ENCODE peak calls at places on chromosomes 4 and X, in six cellular contexts. Z, I, C, S, Q and F are unnamed samples.

GRCh38 chr4:56662782-56663468 is 18.2 kb downstream of the HOPX start:
- DNase-seq in S (no peak), I (no peak), Z (no peak), C (no peak), Q (peak; percentile 36), F (no peak)

GRCh38 chr4:40372651-40373050 is 37.5 kb downstream of the CHRNA9 start:
- DNase-seq in Z (no peak), C (no peak), Q (no peak), S (no peak), I (no peak), F (no peak)

GRCh38 chrX:74419861-74420193 is 1.5 kb upstream of the SLC16A2 start:
- DNase-seq in S (no peak), Q (no peak), C (peak; percentile 9), Z (peak; percentile 28), I (no peak), F (peak; percentile 75)

GRCh38 chr4:141388483-141388882 is 167.8 kb downstream of the ZNF330 start:
- DNase-seq in Q (no peak), I (peak; percentile 89), Z (no peak), C (no peak), S (peak; percentile 7), F (no peak)

GRCh38 chrX:3345281-3346081 is 971 bp downstream of the MXRA5 start:
- DNase-seq in Q (no peak), C (peak; percentile 23), Z (peak; percentile 61), S (peak; percentile 74), I (no peak), F (peak; percentile 3)

GRCh38 chr4:173403051-173403450 is 4.1 kb upstream of the SCRG1 start:
- DNase-seq in C (no peak), Q (no peak), S (peak; percentile 7), Z (no peak), I (peak; percentile 39), F (peak; percentile 8)

GRCh38 chrX:112888916-112889315 is 48.3 kb upstream of the AMOT start:
- DNase-seq in Z (no peak), S (no peak), I (no peak), Q (no peak), C (no peak), F (no peak)

GRCh38 chr4:121189351-121189750 is 25.2 kb upstream of the TNIP3 start:
- DNase-seq in Q (no peak), C (no peak), Z (no peak), I (no peak), S (no peak), F (no peak)

GRCh38 chr4:58732973-58733372 is 1622.8 kb upstream of the IGFBP7 start:
- DNase-seq in Q (no peak), I (no peak), Z (no peak), S (peak; percentile 5), C (no peak), F (no peak)

GRCh38 chrX:134365923-134366322 is 94.0 kb upstream of the HPRT1 start:
- DNase-seq in C (no peak), I (no peak), S (no peak), Z (no peak), Q (no peak), F (peak; percentile 8)

GRCh38 chrX:40521868-40522450 is 58.8 kb upstream of the ATP6AP2 start:
- DNase-seq in I (no peak), Z (no peak), Q (no peak), C (no peak), S (no peak), F (no peak)

GRCh38 chrX:71214604-71215334 is 8.3 kb upstream of the GJB1 start:
- DNase-seq in Q (no peak), I (no peak), C (no peak), Z (no peak), S (no peak), F (no peak)
- H4K91ac ChIP-seq in Q (no peak overlapping the region), I (no peak overlapping the region), C (no peak overlapping the region), Z (no peak overlapping the region), S (no peak overlapping the region), F (no peak overlapping the region)

DNA sequence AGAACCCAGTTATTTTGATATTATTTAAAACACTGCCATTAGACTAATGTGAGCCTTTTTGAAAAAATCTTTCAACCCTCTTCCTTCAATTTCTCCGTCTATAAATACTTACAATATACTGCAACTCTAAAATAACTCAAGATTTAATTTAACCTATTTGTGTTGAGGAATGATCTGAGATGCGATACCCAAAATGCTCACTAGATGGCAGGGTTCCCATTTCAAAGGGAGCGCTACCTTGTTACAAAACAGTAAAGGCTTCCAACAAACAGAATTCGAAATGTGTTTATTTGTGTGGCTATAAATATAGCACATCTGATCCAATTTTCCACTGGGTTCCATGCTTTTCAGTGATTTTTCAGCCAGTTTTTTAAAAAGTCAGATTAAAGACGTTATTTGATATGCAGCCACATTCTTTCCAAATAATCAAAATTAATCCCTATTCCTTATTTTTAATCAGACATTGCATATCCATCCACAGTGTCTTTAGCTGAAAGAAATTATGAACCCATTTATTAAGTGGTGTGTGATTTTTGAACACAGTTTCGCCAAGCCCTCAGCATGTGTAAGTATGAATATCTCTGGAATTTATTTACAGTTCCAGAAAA is 667.9 kb upstream of the LCORL start:
- DNase-seq in S (peak; percentile 69), I (peak; percentile 66), C (peak; percentile 67), Q (no peak), Z (peak; percentile 46), F (peak; percentile 52)
- H2BK5ac ChIP-seq in S (no peak overlapping the region), I (no peak overlapping the region), C (no peak overlapping the region), Q (no peak overlapping the region), Z (no peak overlapping the region), F (no peak overlapping the region)

GRCh38 chr4:99934891-99935290 is 11.5 kb downstream of the DNAJB14 start:
- DNase-seq in Z (no peak), C (no peak), S (peak; percentile 26), I (peak; percentile 19), Q (no peak), F (no peak)
- H4K91ac ChIP-seq in Z (no peak overlapping the region), C (no peak overlapping the region), S (no peak overlapping the region), I (no peak overlapping the region), Q (no peak overlapping the region), F (no peak overlapping the region)

DNA sequence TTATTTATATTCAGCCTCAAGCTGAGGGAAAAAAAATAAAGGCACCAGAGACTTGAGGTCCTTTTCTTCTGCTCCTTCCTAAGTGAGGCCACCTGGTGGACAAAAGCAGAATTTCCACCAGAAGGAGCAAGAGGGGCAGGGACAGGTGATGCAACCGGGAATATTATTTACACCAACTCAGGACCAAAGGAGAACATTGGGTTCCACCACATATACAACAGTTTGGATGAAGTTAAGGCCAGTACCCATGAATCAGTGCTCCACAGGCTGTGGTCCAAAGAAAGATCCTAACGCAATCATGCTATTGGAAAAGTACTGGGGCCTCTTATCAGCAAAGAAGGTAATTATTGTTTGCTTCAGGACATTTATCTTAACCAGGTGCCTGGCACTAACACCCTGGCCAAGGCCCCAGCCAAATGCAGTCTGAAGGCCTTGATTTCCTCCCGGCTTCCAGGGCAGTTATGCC is 57.4 kb downstream of the TSC22D3 start:
- DNase-seq in Z (peak; percentile 83), Q (no peak), S (peak; percentile 87), C (peak; percentile 54), I (peak; percentile 78), F (peak; percentile 86)
- H2BK5ac ChIP-seq in Z (no peak overlapping the region), Q (peak overlapping the region; percentile 95), S (no peak overlapping the region), C (no peak overlapping the region), I (no peak overlapping the region), F (no peak overlapping the region)

GRCh38 chr4:139295317-139296299 is 5.7 kb upstream of the NAA15 start:
- DNase-seq in S (peak; percentile 90), Q (peak; percentile 79), Z (peak; percentile 94), I (peak; percentile 91), C (peak; percentile 89), F (peak; percentile 99)
- H4K91ac ChIP-seq in S (peak overlapping the region; percentile 98), Q (no peak overlapping the region), Z (no peak overlapping the region), I (peak overlapping the region; percentile 94), C (no peak overlapping the region), F (peak overlapping the region; percentile 59)